ENCODE peak calls at places on chromosome 2, in nine cellular contexts. One of them, this sample, is unnamed.

GRCh38 chr2:236334122-236334876 is 70.1 kb upstream of the ASB18 start:
- DNase-seq in Caco-2: no peak
- DNase-seq in neuronal stem cell: no peak
- DNase-seq in CD4-positive, alpha-beta memory T cell: no peak
- DNase-seq in prostate gland: no peak
- DNase-seq in fibroblast of lung: no peak
- DNase-seq in left lung: no peak
- DNase-seq in fibroblast of mammary gland: peak
- DNase-seq in cardiac fibroblast: no peak
- DNase-seq in this sample: no peak

GRCh38 chr2:230914886-230915285 is 10.2 kb downstream of the GPR55 start:
- DNase-seq in Caco-2: no peak
- DNase-seq in fibroblast of mammary gland: no peak
- DNase-seq in CD4-positive, alpha-beta memory T cell: no peak
- DNase-seq in cardiac fibroblast: no peak
- DNase-seq in neuronal stem cell: no peak
- DNase-seq in fibroblast of lung: no peak
- DNase-seq in left lung: peak
- DNase-seq in prostate gland: no peak
- DNase-seq in this sample: no peak

GRCh38 chr2:95356821-95357700 is 45.4 kb upstream of the FAHD2A start:
- DNase-seq in left lung: peak
- DNase-seq in neuronal stem cell: no peak
- DNase-seq in cardiac fibroblast: no peak
- DNase-seq in Caco-2: no peak
- DNase-seq in fibroblast of mammary gland: no peak
- DNase-seq in CD4-positive, alpha-beta memory T cell: no peak
- DNase-seq in fibroblast of lung: no peak
- DNase-seq in prostate gland: no peak
- DNase-seq in this sample: no peak

GRCh38 chr2:8677646-8678592 is 3.9 kb upstream of the ID2 start:
- DNase-seq in Caco-2: peak
- DNase-seq in fibroblast of lung: peak
- DNase-seq in left lung: peak
- DNase-seq in prostate gland: peak
- DNase-seq in neuronal stem cell: peak
- DNase-seq in cardiac fibroblast: peak
- DNase-seq in CD4-positive, alpha-beta memory T cell: peak
- DNase-seq in fibroblast of mammary gland: peak
- DNase-seq in this sample: no peak

GRCh38 chr2:30786923-30787685 is 20.1 kb downstream of the CAPN13 start:
- DNase-seq in Caco-2: no peak
- DNase-seq in left lung: no peak
- DNase-seq in cardiac fibroblast: no peak
- DNase-seq in neuronal stem cell: no peak
- DNase-seq in fibroblast of mammary gland: no peak
- DNase-seq in CD4-positive, alpha-beta memory T cell: no peak
- DNase-seq in prostate gland: no peak
- DNase-seq in fibroblast of lung: no peak
- DNase-seq in this sample: no peak

GRCh38 chr2:145277922-145278321 is 758.0 kb upstream of the ZEB2 start:
- DNase-seq in prostate gland: no peak
- DNase-seq in cardiac fibroblast: no peak
- DNase-seq in neuronal stem cell: no peak
- DNase-seq in fibroblast of mammary gland: peak
- DNase-seq in Caco-2: no peak
- DNase-seq in left lung: no peak
- DNase-seq in CD4-positive, alpha-beta memory T cell: no peak
- DNase-seq in fibroblast of lung: no peak
- DNase-seq in this sample: no peak

GRCh38 chr2:96959406-96960110 is 26.8 kb downstream of the FAM178B start:
- DNase-seq in left lung: no peak
- DNase-seq in fibroblast of lung: no peak
- DNase-seq in Caco-2: no peak
- DNase-seq in fibroblast of mammary gland: no peak
- DNase-seq in cardiac fibroblast: no peak
- DNase-seq in CD4-positive, alpha-beta memory T cell: no peak
- DNase-seq in prostate gland: no peak
- DNase-seq in neuronal stem cell: no peak
- DNase-seq in this sample: no peak

GRCh38 chr2:1492696-1493095 is 79.4 kb downstream of the TPO start:
- DNase-seq in cardiac fibroblast: no peak
- DNase-seq in fibroblast of mammary gland: no peak
- DNase-seq in CD4-positive, alpha-beta memory T cell: no peak
- DNase-seq in fibroblast of lung: no peak
- DNase-seq in Caco-2: no peak
- DNase-seq in left lung: peak
- DNase-seq in prostate gland: no peak
- DNase-seq in neuronal stem cell: no peak
- DNase-seq in this sample: no peak

GRCh38 chr2:239201531-239201876 is 199.3 kb downstream of the HDAC4 start:
- DNase-seq in cardiac fibroblast: no peak
- DNase-seq in neuronal stem cell: no peak
- DNase-seq in CD4-positive, alpha-beta memory T cell: no peak
- DNase-seq in fibroblast of lung: no peak
- DNase-seq in left lung: peak
- DNase-seq in fibroblast of mammary gland: peak
- DNase-seq in Caco-2: no peak
- DNase-seq in prostate gland: no peak
- DNase-seq in this sample: no peak
- H3K4me3 ChIP-seq in cardiac fibroblast: no peak
- H3K4me3 ChIP-seq in neuronal stem cell: no peak
- H3K4me3 ChIP-seq in CD4-positive, alpha-beta memory T cell: no peak
- H3K4me3 ChIP-seq in fibroblast of lung: no peak
- H3K4me3 ChIP-seq in left lung: no peak
- H3K4me3 ChIP-seq in fibroblast of mammary gland: no peak
- H3K4me3 ChIP-seq in Caco-2: no peak
- H3K4me3 ChIP-seq in prostate gland: no peak
- H3K4me3 ChIP-seq in this sample: no peak

GRCh38 chr2:104860141-104860790 is 6.4 kb downstream of the POU3F3 start:
- DNase-seq in fibroblast of mammary gland: no peak
- DNase-seq in left lung: no peak
- DNase-seq in fibroblast of lung: no peak
- DNase-seq in CD4-positive, alpha-beta memory T cell: no peak
- DNase-seq in prostate gland: no peak
- DNase-seq in Caco-2: no peak
- DNase-seq in cardiac fibroblast: no peak
- DNase-seq in neuronal stem cell: no peak
- DNase-seq in this sample: no peak

GRCh38 chr2:104862061-104862941 is 8.4 kb downstream of the POU3F3 start:
- DNase-seq in fibroblast of lung: no peak
- DNase-seq in prostate gland: no peak
- DNase-seq in fibroblast of mammary gland: peak
- DNase-seq in CD4-positive, alpha-beta memory T cell: no peak
- DNase-seq in Caco-2: no peak
- DNase-seq in left lung: no peak
- DNase-seq in cardiac fibroblast: no peak
- DNase-seq in neuronal stem cell: no peak
- DNase-seq in this sample: no peak

GRCh38 chr2:104863229-104863584 is 9.3 kb downstream of the POU3F3 start:
- DNase-seq in left lung: no peak
- DNase-seq in cardiac fibroblast: no peak
- DNase-seq in CD4-positive, alpha-beta memory T cell: no peak
- DNase-seq in prostate gland: no peak
- DNase-seq in Caco-2: no peak
- DNase-seq in fibroblast of mammary gland: no peak
- DNase-seq in neuronal stem cell: no peak
- DNase-seq in fibroblast of lung: no peak
- DNase-seq in this sample: no peak

GRCh38 chr2:104859310-104860130 is 5.6 kb downstream of the POU3F3 start:
- DNase-seq in neuronal stem cell: no peak
- DNase-seq in Caco-2: no peak
- DNase-seq in fibroblast of mammary gland: no peak
- DNase-seq in CD4-positive, alpha-beta memory T cell: no peak
- DNase-seq in left lung: no peak
- DNase-seq in cardiac fibroblast: no peak
- DNase-seq in fibroblast of lung: no peak
- DNase-seq in prostate gland: no peak
- DNase-seq in this sample: no peak

DNA sequence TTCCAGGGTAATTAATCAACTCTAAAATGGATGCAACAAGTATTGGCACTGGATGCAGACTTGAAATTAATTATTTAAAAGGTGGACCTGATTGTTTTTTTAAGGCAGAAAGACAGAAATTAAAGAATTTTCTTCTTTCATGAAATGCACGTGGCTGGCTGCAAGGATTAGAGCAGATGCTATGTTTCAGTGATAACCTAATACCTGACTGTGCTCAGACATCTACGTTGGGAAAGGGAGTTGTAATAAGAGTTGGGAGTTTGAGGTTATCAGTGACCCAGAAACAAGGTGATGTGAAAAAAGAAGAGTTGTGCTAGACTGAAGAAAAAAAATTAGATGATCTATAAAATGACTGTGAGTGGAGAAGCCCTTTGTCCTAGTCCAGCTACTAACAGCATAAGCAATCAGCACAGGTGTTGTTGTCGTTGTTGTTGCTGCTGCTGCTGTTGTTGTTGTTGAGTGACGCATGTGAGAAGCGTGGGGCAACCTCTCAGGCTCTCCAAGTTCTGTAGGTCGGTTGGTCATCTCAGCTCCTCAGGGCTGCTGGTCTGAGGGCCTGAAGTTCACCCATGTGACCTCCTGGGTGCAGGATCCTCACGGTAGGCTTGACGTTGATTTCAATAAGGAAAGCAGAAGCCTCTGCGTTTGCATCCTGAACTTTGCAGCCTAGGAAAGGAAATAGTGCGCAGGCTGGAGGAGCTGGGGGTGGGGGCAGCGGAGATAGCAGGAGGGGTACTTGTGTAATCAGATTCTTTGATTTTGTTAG is 7.6 kb downstream of the POU3F3 start:
- DNase-seq in Caco-2: no peak
- DNase-seq in cardiac fibroblast: no peak
- DNase-seq in neuronal stem cell: no peak
- DNase-seq in fibroblast of lung: no peak
- DNase-seq in fibroblast of mammary gland: no peak
- DNase-seq in prostate gland: no peak
- DNase-seq in left lung: no peak
- DNase-seq in CD4-positive, alpha-beta memory T cell: no peak
- DNase-seq in this sample: no peak
- H3K4me3 ChIP-seq in Caco-2: no peak
- H3K4me3 ChIP-seq in cardiac fibroblast: no peak
- H3K4me3 ChIP-seq in neuronal stem cell: peak
- H3K4me3 ChIP-seq in fibroblast of lung: no peak
- H3K4me3 ChIP-seq in fibroblast of mammary gland: no peak
- H3K4me3 ChIP-seq in prostate gland: no peak
- H3K4me3 ChIP-seq in left lung: no peak
- H3K4me3 ChIP-seq in CD4-positive, alpha-beta memory T cell: no peak
- H3K4me3 ChIP-seq in this sample: no peak

GRCh38 chr2:104856973-104857261 is 3.0 kb downstream of the POU3F3 start:
- DNase-seq in prostate gland: no peak
- DNase-seq in neuronal stem cell: no peak
- DNase-seq in fibroblast of lung: no peak
- DNase-seq in Caco-2: no peak
- DNase-seq in cardiac fibroblast: peak
- DNase-seq in CD4-positive, alpha-beta memory T cell: no peak
- DNase-seq in left lung: no peak
- DNase-seq in fibroblast of mammary gland: no peak
- DNase-seq in this sample: no peak

GRCh38 chr2:104855174-104856085 is 1.5 kb downstream of the POU3F3 start:
- DNase-seq in CD4-positive, alpha-beta memory T cell: no peak
- DNase-seq in prostate gland: no peak
- DNase-seq in fibroblast of mammary gland: no peak
- DNase-seq in fibroblast of lung: no peak
- DNase-seq in cardiac fibroblast: no peak
- DNase-seq in left lung: no peak
- DNase-seq in neuronal stem cell: no peak
- DNase-seq in Caco-2: no peak
- DNase-seq in this sample: no peak

GRCh38 chr2:104857262-104858221 is 3.6 kb downstream of the POU3F3 start:
- DNase-seq in cardiac fibroblast: no peak
- DNase-seq in left lung: no peak
- DNase-seq in fibroblast of lung: no peak
- DNase-seq in CD4-positive, alpha-beta memory T cell: no peak
- DNase-seq in neuronal stem cell: no peak
- DNase-seq in prostate gland: no peak
- DNase-seq in Caco-2: no peak
- DNase-seq in fibroblast of mammary gland: no peak
- DNase-seq in this sample: no peak

GRCh38 chr2:104854507-104855173 is 725 bp downstream of the POU3F3 start:
- DNase-seq in fibroblast of mammary gland: no peak
- DNase-seq in left lung: no peak
- DNase-seq in fibroblast of lung: peak
- DNase-seq in Caco-2: no peak
- DNase-seq in neuronal stem cell: no peak
- DNase-seq in cardiac fibroblast: no peak
- DNase-seq in CD4-positive, alpha-beta memory T cell: no peak
- DNase-seq in prostate gland: no peak
- DNase-seq in this sample: no peak

DNA sequence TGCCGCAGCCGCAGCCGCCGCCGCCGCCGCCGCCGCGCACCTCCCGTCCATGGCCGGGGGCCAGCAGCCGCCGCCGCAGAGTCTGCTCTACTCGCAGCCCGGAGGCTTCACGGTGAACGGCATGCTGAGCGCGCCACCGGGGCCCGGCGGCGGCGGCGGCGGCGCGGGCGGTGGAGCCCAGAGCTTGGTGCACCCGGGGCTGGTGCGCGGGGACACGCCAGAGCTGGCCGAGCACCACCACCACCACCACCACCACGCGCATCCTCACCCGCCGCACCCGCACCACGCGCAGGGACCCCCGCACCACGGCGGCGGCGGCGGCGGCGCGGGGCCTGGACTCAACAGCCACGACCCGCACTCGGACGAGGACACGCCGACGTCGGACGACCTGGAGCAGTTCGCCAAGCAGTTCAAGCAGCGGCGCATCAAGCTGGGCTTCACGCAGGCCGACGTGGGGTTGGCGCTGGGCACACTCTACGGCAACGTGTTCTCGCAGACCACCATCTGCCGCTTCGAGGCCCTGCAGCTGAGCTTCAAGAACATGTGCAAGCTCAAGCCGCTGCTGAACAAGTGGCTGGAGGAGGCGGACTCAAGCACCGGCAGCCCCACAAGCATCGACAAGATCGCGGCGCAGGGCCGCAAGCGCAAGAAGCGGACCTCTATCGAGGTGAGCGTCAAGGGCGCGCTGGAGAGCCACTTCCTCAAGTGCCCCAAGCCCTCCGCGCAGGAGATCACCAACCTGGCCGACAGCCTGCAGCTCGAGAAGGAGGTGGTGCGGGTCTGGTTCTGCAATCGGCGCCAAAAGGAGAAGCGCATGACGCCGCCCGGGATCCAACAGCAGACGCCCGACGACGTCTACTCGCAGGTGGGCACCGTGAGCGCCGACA is 2.4 kb downstream of the POU3F3 start:
- DNase-seq in fibroblast of lung: no peak
- DNase-seq in fibroblast of mammary gland: no peak
- DNase-seq in Caco-2: no peak
- DNase-seq in prostate gland: no peak
- DNase-seq in left lung: no peak
- DNase-seq in CD4-positive, alpha-beta memory T cell: no peak
- DNase-seq in neuronal stem cell: no peak
- DNase-seq in cardiac fibroblast: no peak
- DNase-seq in this sample: no peak
- H3K4me3 ChIP-seq in fibroblast of lung: no peak
- H3K4me3 ChIP-seq in fibroblast of mammary gland: no peak
- H3K4me3 ChIP-seq in Caco-2: peak
- H3K4me3 ChIP-seq in prostate gland: no peak
- H3K4me3 ChIP-seq in left lung: no peak
- H3K4me3 ChIP-seq in CD4-positive, alpha-beta memory T cell: no peak
- H3K4me3 ChIP-seq in neuronal stem cell: peak
- H3K4me3 ChIP-seq in cardiac fibroblast: no peak
- H3K4me3 ChIP-seq in this sample: peak

DNA sequence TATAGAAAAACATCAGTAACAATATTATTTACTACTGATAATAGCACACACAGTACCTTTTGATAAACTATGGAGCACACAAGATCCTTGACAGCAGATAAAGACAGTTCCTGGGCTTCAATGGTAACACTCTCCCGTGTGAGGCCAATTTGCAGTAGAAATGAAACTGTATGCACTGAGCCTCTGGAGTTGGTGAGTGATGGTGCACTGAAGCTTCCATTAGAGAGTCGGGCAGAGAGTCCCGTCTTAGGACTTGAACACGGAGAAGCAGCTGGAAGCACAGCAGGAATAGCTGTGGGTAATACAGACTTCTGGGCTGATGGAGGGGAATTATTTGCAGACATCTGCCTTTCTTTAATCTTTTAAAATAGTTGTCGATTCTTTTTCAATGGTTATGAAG is 8.5 kb downstream of the PRKD3 start:
- DNase-seq in neuronal stem cell: no peak
- DNase-seq in CD4-positive, alpha-beta memory T cell: no peak
- DNase-seq in fibroblast of lung: no peak
- DNase-seq in prostate gland: no peak
- DNase-seq in cardiac fibroblast: no peak
- DNase-seq in left lung: no peak
- DNase-seq in Caco-2: no peak
- DNase-seq in fibroblast of mammary gland: no peak
- DNase-seq in this sample: no peak
- H3K4me3 ChIP-seq in neuronal stem cell: no peak
- H3K4me3 ChIP-seq in CD4-positive, alpha-beta memory T cell: no peak
- H3K4me3 ChIP-seq in fibroblast of lung: no peak
- H3K4me3 ChIP-seq in prostate gland: no peak
- H3K4me3 ChIP-seq in cardiac fibroblast: no peak
- H3K4me3 ChIP-seq in left lung: no peak
- H3K4me3 ChIP-seq in Caco-2: no peak
- H3K4me3 ChIP-seq in fibroblast of mammary gland: no peak
- H3K4me3 ChIP-seq in this sample: no peak

This sample was measured in Jurkat, Clone E6-1.